ENCODE peak calls at places on chromosomes 13 and 19, in seven cellular contexts. S is right lobe of liver, F is GM06990, X is bronchial epithelial cell, K is uterus, C is GM23338, L is ascending aorta. Q is an unnamed sample.

GRCh38 chr13:51797664-51798488 is 6.1 kb downstream of the DHRS12 start:
- DNase-seq in S (no peak), F (peak; percentile 50), X (peak; percentile 81), K (peak; percentile 47), C (peak; percentile 87), L (no peak), Q (no peak)

GRCh38 chr13:110414283-110414682 is 107.2 kb downstream of the COL4A2 start:
- DNase-seq in S (no peak), F (no peak), X (no peak), K (no peak), C (no peak), L (no peak), Q (no peak)

GRCh38 chr19:15280048-15280725 is 47.9 kb upstream of the EPHX3 start:
- DNase-seq in S (peak; percentile 39), F (no peak), X (no peak), K (no peak), C (no peak), L (no peak), Q (no peak)

GRCh38 chr19:17406039-17406886 is 833 bp upstream of the BST2 start:
- DNase-seq in S (no peak), F (no peak), X (no peak), K (no peak), C (no peak), L (no peak), Q (no peak)

GRCh38 chr19:31985001-31985605 is 360.3 kb upstream of the ZNF507 start:
- DNase-seq in S (no peak), F (no peak), X (no peak), K (no peak), C (no peak), L (no peak), Q (no peak)

GRCh38 chr13:76812206-76812882 is 73.9 kb downstream of the KCTD12 start:
- DNase-seq in S (no peak), F (no peak), X (no peak), K (peak; percentile 35), C (no peak), L (no peak), Q (no peak)

GRCh38 chr19:13093407-13094284 is 9.0 kb downstream of the LYL1 start:
- DNase-seq in S (peak; percentile 86), F (peak; percentile 65), X (peak; percentile 58), K (peak; percentile 85), C (peak; percentile 90), L (no peak), Q (peak; percentile 92)

GRCh38 chr19:12603714-12604113 is 6.9 kb downstream of the ZNF490 start:
- DNase-seq in S (no peak), F (peak; percentile 46), X (no peak), K (no peak), C (no peak), L (no peak), Q (peak; percentile 39)

GRCh38 chr13:114074671-114075315 is 57.6 kb downstream of the RASA3 start:
- DNase-seq in S (peak; percentile 42), F (no peak), X (no peak), K (peak; percentile 15), C (no peak), L (no peak), Q (peak; percentile 20)

GRCh38 chr13:98289339-98289935 is 112.4 kb upstream of the RNF113B start:
- DNase-seq in S (no peak), F (no peak), X (no peak), K (no peak), C (no peak), L (no peak), Q (no peak)

GRCh38 chr13:106561551-106562170 is 6.3 kb downstream of the ARGLU1 start:
- DNase-seq in S (no peak), F (peak; percentile 35), X (no peak), K (no peak), C (no peak), L (no peak), Q (no peak)

GRCh38 chr19:33737704-33738103 is 59.0 kb upstream of the KCTD15 start:
- DNase-seq in S (no peak), F (no peak), X (no peak), K (no peak), C (no peak), L (no peak), Q (no peak)

GRCh38 chr13:100597253-100597652 is 8.7 kb upstream of the GGACT start:
- DNase-seq in S (no peak), F (no peak), X (no peak), K (no peak), C (no peak), L (no peak), Q (no peak)

GRCh38 chr19:36257512-36257876 is 42.6 kb downstream of the ZNF146 start:
- DNase-seq in S (no peak), F (no peak), X (no peak), K (no peak), C (peak; percentile 81), L (no peak), Q (no peak)

GRCh38 chr19:33868076-33868735 is 71.5 kb downstream of the KCTD15 start:
- DNase-seq in S (no peak), F (no peak), X (no peak), K (no peak), C (no peak), L (no peak), Q (no peak)

GRCh38 chr19:41991025-41991424 is 3.0 kb downstream of the ATP1A3 start:
- DNase-seq in S (no peak), F (no peak), X (no peak), K (no peak), C (no peak), L (no peak), Q (no peak)

GRCh38 chr13:91162180-91162579 is 185.3 kb upstream of the MIR17HG start:
- DNase-seq in S (no peak), F (no peak), X (no peak), K (no peak), C (peak; percentile 59), L (no peak), Q (no peak)

GRCh38 chr19:6221220-6221877 is 58.4 kb downstream of the MLLT1 start:
- DNase-seq in S (no peak), F (no peak), X (no peak), K (no peak), C (no peak), L (no peak), Q (no peak)
- H3K36me3 ChIP-seq in S (peaks cover 10% of the 10 kb centered on the region), F (peaks cover 20% of the 10 kb centered on the region), X (peaks cover 19% of the 10 kb centered on the region), K (no peaks in the 10 kb centered on the region), C (no peaks in the 10 kb centered on the region), L (peaks cover 76% of the 10 kb centered on the region), Q (peaks cover 44% of the 10 kb centered on the region)

GRCh38 chr13:79336971-79337370 is 69.1 kb downstream of the RBM26 start:
- DNase-seq in S (no peak), F (no peak), X (no peak), K (no peak), C (no peak), L (no peak), Q (no peak)

GRCh38 chr13:79340490-79340889 is 65.6 kb downstream of the RBM26 start:
- DNase-seq in S (no peak), F (no peak), X (no peak), K (no peak), C (no peak), L (no peak), Q (no peak)

GRCh38 chr13:79341202-79341601 is 64.9 kb downstream of the RBM26 start:
- DNase-seq in S (no peak), F (no peak), X (no peak), K (no peak), C (no peak), L (no peak), Q (no peak)

GRCh38 chr13:79338343-79338742 is 67.7 kb downstream of the RBM26 start:
- DNase-seq in S (no peak), F (no peak), X (no peak), K (no peak), C (no peak), L (no peak), Q (no peak)
- H3K36me3 ChIP-seq in S (peaks cover 11% of the 10 kb centered on the region), F (peaks cover 6% of the 10 kb centered on the region), X (peaks cover 4% of the 10 kb centered on the region), K (no peaks in the 10 kb centered on the region), C (peaks cover 31% of the 10 kb centered on the region), L (peaks cover 76% of the 10 kb centered on the region), Q (peaks cover 2% of the 10 kb centered on the region)

DNA sequence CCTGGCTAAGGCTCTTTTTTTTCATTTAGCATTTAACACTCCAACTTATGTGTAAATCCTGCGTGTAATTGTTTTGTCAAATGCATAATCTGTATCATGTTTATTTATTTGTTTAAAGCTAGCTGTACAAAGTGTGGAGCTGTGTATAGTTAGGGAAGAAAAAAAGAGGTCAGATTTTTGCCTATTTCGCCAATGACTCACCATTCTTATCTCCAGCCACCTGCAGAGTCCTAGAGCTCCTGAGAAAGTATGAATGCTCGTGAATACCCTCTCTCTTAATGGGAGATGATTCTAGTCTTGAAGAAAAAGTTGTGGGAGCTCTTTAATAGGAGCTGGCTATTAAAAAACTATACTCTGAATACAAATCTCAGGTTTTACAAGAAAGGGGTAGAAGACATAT is 778.8 kb upstream of the SLITRK5 start:
- DNase-seq in S (no peak), F (no peak), X (no peak), K (no peak), C (no peak), L (no peak), Q (no peak)
- H3K36me3 ChIP-seq in S (no peaks in the 10 kb centered on the region), F (no peaks in the 10 kb centered on the region), X (no peaks in the 10 kb centered on the region), K (no peaks in the 10 kb centered on the region), C (no peaks in the 10 kb centered on the region), L (no peaks in the 10 kb centered on the region), Q (no peaks in the 10 kb centered on the region)

GRCh38 chr19:47380559-47380958 is 31.4 kb downstream of the DHX34 start:
- DNase-seq in S (no peak), F (no peak), X (no peak), K (no peak), C (no peak), L (no peak), Q (no peak)
- H3K36me3 ChIP-seq in S (peaks cover 7% of the 10 kb centered on the region), F (peaks cover 28% of the 10 kb centered on the region), X (peaks cover 36% of the 10 kb centered on the region), K (no peaks in the 10 kb centered on the region), C (peaks cover 4% of the 10 kb centered on the region), L (peaks cover 67% of the 10 kb centered on the region), Q (peaks cover 62% of the 10 kb centered on the region)

GRCh38 chr13:40611004-40611403 is 55.4 kb downstream of the FOXO1 start:
- DNase-seq in S (no peak), F (no peak), X (no peak), K (no peak), C (no peak), L (no peak), Q (no peak)
- H3K36me3 ChIP-seq in S (no peaks in the 10 kb centered on the region), F (no peaks in the 10 kb centered on the region), X (no peaks in the 10 kb centered on the region), K (no peaks in the 10 kb centered on the region), C (no peaks in the 10 kb centered on the region), L (no peaks in the 10 kb centered on the region), Q (no peaks in the 10 kb centered on the region)

Q was measured in Peyer's patch.